ENCODE peak calls at places on chromosome 1, in seven cellular contexts. E, T, U, C, H, J and F are unnamed samples. For H3K4me1, the result is how much of the 10 kb centered on the place peaks cover.

GRCh38 chr1:93663191-93663614 is 18.4 kb downstream of the BCAR3 start:
- DNase-seq in T (no peak), U (no peak), J (no peak), E (no peak), C (no peak), H (no peak), F (no peak)

GRCh38 chr1:84450916-84451315 is 28.1 kb upstream of the RPF1 start:
- DNase-seq in J (no peak), T (no peak), E (no peak), C (no peak), H (no peak), U (no peak), F (no peak)

GRCh38 chr1:6330410-6330827 is 63.1 kb downstream of the ACOT7 start:
- DNase-seq in C (no peak), T (no peak), E (no peak), H (no peak), J (no peak), U (no peak), F (no peak)

GRCh38 chr1:78651247-78651646 is 1.6 kb downstream of the IFI44 start:
- DNase-seq in E (no peak), H (no peak), J (no peak), C (no peak), T (no peak), U (no peak), F (no peak)

GRCh38 chr1:169928438-169929209 is 34.9 kb upstream of the SCYL3 start:
- DNase-seq in C (no peak), E (no peak), T (no peak), J (no peak), H (no peak), U (peak), F (no peak)

GRCh38 chr1:13798120-13798519 is 98.1 kb downstream of the PRDM2 start:
- DNase-seq in H (no peak), E (no peak), T (no peak), J (no peak), C (no peak), U (no peak), F (no peak)

GRCh38 chr1:32500387-32501209 is 35.7 kb downstream of the ZBTB8B start:
- DNase-seq in C (peak), T (peak), E (peak), H (peak), J (peak), U (peak), F (no peak)

GRCh38 chr1:3803905-3804626 is 7.8 kb upstream of the LRRC47 start:
- DNase-seq in H (no peak), E (no peak), J (no peak), T (no peak), U (no peak), C (no peak), F (no peak)

GRCh38 chr1:219582310-219582709 is 30.6 kb downstream of the ZC3H11B start:
- DNase-seq in U (no peak), E (no peak), H (no peak), J (no peak), C (no peak), T (no peak), F (no peak)

GRCh38 chr1:211543003-211543402 is 36.0 kb downstream of the SLC30A1 start:
- DNase-seq in T (no peak), U (no peak), E (no peak), C (no peak), J (no peak), H (no peak), F (no peak)

GRCh38 chr1:235648954-235649721 is 446 bp downstream of the GNG4 start:
- DNase-seq in E (peak), J (peak), T (peak), C (peak), U (peak), H (peak), F (no peak)

GRCh38 chr1:152479792-152480595 is 30.6 kb upstream of the LCE5A start:
- DNase-seq in T (no peak), E (no peak), J (peak), C (no peak), H (no peak), U (no peak), F (no peak)

GRCh38 chr1:112308716-112309115 is 87.3 kb upstream of the CTTNBP2NL start:
- DNase-seq in T (no peak), U (no peak), J (no peak), E (no peak), H (no peak), C (no peak), F (no peak)

GRCh38 chr1:112316254-112316653 is 79.8 kb upstream of the CTTNBP2NL start:
- DNase-seq in E (no peak), H (no peak), C (no peak), U (no peak), J (no peak), T (peak), F (no peak)

GRCh38 chr1:112309499-112309898 is 86.5 kb upstream of the CTTNBP2NL start:
- DNase-seq in T (peak), J (no peak), H (no peak), E (no peak), U (no peak), C (no peak), F (no peak)

GRCh38 chr1:112312879-112313278 is 83.1 kb upstream of the CTTNBP2NL start:
- DNase-seq in T (no peak), E (no peak), J (no peak), U (peak), H (no peak), C (no peak), F (no peak)

GRCh38 chr1:112312315-112312714 is 83.7 kb upstream of the CTTNBP2NL start:
- DNase-seq in C (no peak), H (no peak), U (peak), T (no peak), J (no peak), E (no peak), F (no peak)
- H3K27ac ChIP-seq in C (no peak), H (no peak), U (no peak), T (no peak), J (no peak), E (no peak), F (no peak)

GRCh38 chr1:59625388-59625787 is 189.4 kb upstream of the HOOK1 start:
- DNase-seq in U (no peak), C (no peak), T (no peak), J (no peak), E (no peak), H (no peak), F (no peak)

GRCh38 chr1:59617418-59617817 is 197.3 kb upstream of the HOOK1 start:
- DNase-seq in E (no peak), T (no peak), H (no peak), C (no peak), J (no peak), U (no peak), F (no peak)

GRCh38 chr1:59619576-59619975 is 195.2 kb upstream of the HOOK1 start:
- DNase-seq in J (no peak), E (no peak), H (no peak), U (no peak), C (no peak), T (no peak), F (no peak)
- H3K4me1 ChIP-seq in J (under half), E (under half), H (under half), U (under half), C (under half), T (under half), F (under half)

GRCh38 chr1:171204311-171204710 is 19.2 kb downstream of the FMO2 start:
- DNase-seq in H (no peak), E (no peak), J (no peak), C (no peak), U (no peak), T (no peak), F (no peak)
- TF ChIP-seq CTCF in H (no peak), E (no peak), J (no peak), C (no peak), U (no peak), T (no peak), F (no peak)

DNA sequence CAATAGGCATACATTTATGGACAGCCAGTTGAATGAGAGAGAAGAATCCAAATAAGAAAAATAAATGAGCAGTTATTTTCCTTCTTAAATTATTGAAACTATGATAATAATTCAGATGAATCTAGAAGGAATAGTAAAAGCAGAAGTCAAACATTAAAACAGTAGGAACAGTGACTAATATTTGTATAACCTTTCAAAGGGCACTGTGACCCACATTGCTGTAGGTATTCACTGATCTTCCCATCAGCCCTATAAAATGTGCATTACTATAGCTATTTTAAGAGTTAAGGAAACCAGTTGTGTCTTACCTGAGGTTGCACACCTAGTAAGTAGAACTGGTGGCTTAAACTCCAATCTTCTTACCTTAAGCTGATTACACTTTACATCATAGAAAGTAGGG is 102.8 kb upstream of the ARTN start:
- DNase-seq in H (no peak), C (no peak), E (no peak), U (no peak), J (no peak), T (no peak), F (no peak)
- H3K27ac ChIP-seq in H (no peak), C (no peak), E (no peak), U (no peak), J (no peak), T (no peak), F (no peak)

GRCh38 chr1:89721351-89721750 is 88.4 kb downstream of the LRRC8C start:
- DNase-seq in U (no peak), T (no peak), E (no peak), C (no peak), H (peak), J (no peak), F (no peak)
- H3K4me1 ChIP-seq in U (under half), T (half or more), E (under half), C (under half), H (under half), J (under half), F (under half)

DNA sequence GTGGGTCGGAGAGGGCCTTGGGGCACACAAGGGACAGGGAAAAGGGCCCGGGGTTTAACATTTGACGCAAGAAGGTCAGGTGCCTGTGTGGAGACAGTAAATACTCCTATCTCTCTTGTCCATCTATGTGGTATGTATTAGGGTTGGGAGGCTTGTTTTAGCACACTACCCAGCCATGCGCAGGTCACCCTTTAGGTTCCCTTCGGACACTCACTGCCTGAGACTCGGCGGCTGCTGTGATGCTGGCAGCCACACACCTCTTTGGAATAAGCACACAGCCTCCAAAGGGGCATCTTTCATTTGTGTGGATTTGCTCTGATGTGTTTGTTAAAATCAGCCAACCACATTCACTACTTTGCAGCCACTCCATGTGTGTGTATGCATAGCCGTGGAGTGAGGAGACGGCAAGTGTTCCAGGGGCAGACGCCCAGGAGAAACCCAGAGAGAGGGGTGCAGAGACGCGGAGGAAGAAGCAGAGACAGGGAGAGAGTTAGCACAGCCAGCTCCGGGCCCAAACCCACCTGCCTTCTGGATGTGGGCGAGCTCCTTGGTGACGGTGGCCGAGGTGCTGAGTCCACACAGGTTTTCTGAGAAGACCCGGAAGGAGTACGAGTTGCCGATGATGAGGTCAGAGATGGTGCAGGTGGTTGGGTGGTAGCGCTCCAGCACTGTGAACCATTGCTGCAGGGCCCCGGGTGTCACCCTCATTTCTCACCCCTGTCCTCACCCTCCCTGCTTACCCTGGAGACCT is 5.7 kb downstream of the MYBPH start:
- DNase-seq in H (no peak), J (no peak), E (no peak), C (no peak), U (no peak), T (no peak), F (no peak)
- TF ChIP-seq CTCF in H (no peak), J (no peak), E (no peak), C (no peak), U (no peak), T (no peak), F (no peak)

GRCh38 chr1:246613131-246613758 is 47.0 kb downstream of the CNST start:
- DNase-seq in E (no peak), J (no peak), U (no peak), C (no peak), T (no peak), H (no peak), F (no peak)

GRCh38 chr1:246622035-246622652 is 55.9 kb downstream of the CNST start:
- DNase-seq in H (no peak), T (no peak), E (no peak), U (no peak), J (no peak), C (no peak), F (no peak)

GRCh38 chr1:246617768-246618167 is 51.5 kb downstream of the CNST start:
- DNase-seq in H (no peak), T (no peak), E (no peak), C (no peak), J (no peak), U (no peak), F (no peak)

GRCh38 chr1:246617156-246617555 is 50.9 kb downstream of the CNST start:
- DNase-seq in C (no peak), E (no peak), T (no peak), U (no peak), J (no peak), H (no peak), F (no peak)

GRCh38 chr1:246618240-246618639 is 52.0 kb downstream of the CNST start:
- DNase-seq in C (no peak), J (no peak), H (no peak), U (peak), E (no peak), T (no peak), F (no peak)
- H3K27ac ChIP-seq in C (no peak), J (no peak), H (no peak), U (no peak), E (no peak), T (no peak), F (peak)